ENCODE peak calls at places on chromosomes 4 and X, in four cellular contexts. C is HT1080, R is DMS53, I is islet precursor cell. O is an unnamed sample.
A peak's percentile ranks its signal among the peaks of the same experiment; 100 is the strongest.

GRCh38 chr4:36394352-36394903 is 113.0 kb downstream of the DTHD1 start:
- DNase-seq in C (peak; percentile 66), R (peak; percentile 91), I (no peak), O (no peak)

GRCh38 chr4:183071222-183071621 is 27.8 kb upstream of the WWC2 start:
- DNase-seq in C (no peak), R (no peak), I (no peak), O (no peak)

GRCh38 chr4:88439161-88439760 is 17.7 kb upstream of the HERC5 start:
- DNase-seq in C (no peak), R (no peak), I (peak; percentile 74), O (peak; percentile 94)

GRCh38 chr4:6928067-6928466 is 18.4 kb downstream of the TBC1D14 start:
- DNase-seq in C (no peak), R (no peak), I (no peak), O (no peak)

GRCh38 chr4:16225681-16225995 is 633 bp downstream of the TAPT1 start:
- DNase-seq in C (peak; percentile 15), R (no peak), I (no peak), O (no peak)

GRCh38 chr4:21991050-21991449 is 42.5 kb upstream of the KCNIP4 start:
- DNase-seq in C (no peak), R (no peak), I (no peak), O (no peak)

GRCh38 chr4:8538703-8539567 is 41.3 kb upstream of the GPR78 start:
- DNase-seq in C (peak; percentile 88), R (peak; percentile 87), I (no peak), O (peak; percentile 95)

GRCh38 chr4:15003891-15004700 is 1.8 kb downstream of the CPEB2 start:
- DNase-seq in C (no peak), R (peak; percentile 82), I (peak; percentile 75), O (peak; percentile 61)

GRCh38 chr4:52643846-52644245 is 15.3 kb downstream of the USP46 start:
- DNase-seq in C (no peak), R (peak; percentile 36), I (no peak), O (no peak)

GRCh38 chr4:158754385-158755180 is 14.2 kb upstream of the FNIP2 start:
- DNase-seq in C (no peak), R (no peak), I (no peak), O (peak; percentile 92)

GRCh38 chrX:23287191-23287764 is 47.4 kb upstream of the PTCHD1 start:
- DNase-seq in C (no peak), R (no peak), I (no peak), O (no peak)

GRCh38 chrX:4805559-4805958 is 1092.1 kb upstream of the PRKX start:
- DNase-seq in C (no peak), R (no peak), I (no peak), O (no peak)

GRCh38 chr4:68447201-68447600 is at the start of gene TMPRSS11E:
- DNase-seq in C (peak; percentile 31), R (peak; percentile 91), I (peak; percentile 59), O (peak; percentile 58)

GRCh38 chr4:186737427-186737826 is 13.8 kb upstream of the FAT1 start:
- DNase-seq in C (no peak), R (no peak), I (no peak), O (peak; percentile 61)

GRCh38 chr4:123804171-123804721 is 407.7 kb downstream of the SPRY1 start:
- DNase-seq in C (no peak), R (no peak), I (no peak), O (peak; percentile 33)

GRCh38 chrX:136250191-136251041 is 784 bp downstream of the MAP7D3 start:
- DNase-seq in C (peak; percentile 16), R (peak; percentile 25), I (peak; percentile 61), O (peak; percentile 77)

GRCh38 chrX:69300323-69300722 is 135.1 kb upstream of the PJA1 start:
- DNase-seq in C (no peak), R (no peak), I (no peak), O (no peak)

GRCh38 chrX:107716045-107716684 is 59.4 kb downstream of the TSC22D3 start:
- DNase-seq in C (peak; percentile 11), R (peak; percentile 65), I (peak; percentile 93), O (no peak)

GRCh38 chr4:76485450-76485849 is 50.4 kb downstream of the SHROOM3 start:
- DNase-seq in C (peak; percentile 43), R (peak; percentile 74), I (peak; percentile 59), O (peak; percentile 9)

O was measured in trophoblast cell.